ENCODE peak calls at places on chromosome 14, in six cellular contexts. A is IMR-90, O is MM.1S, C is HL-60, Z is PC-9, R is dorsolateral prefrontal cortex. J is an unnamed sample.

GRCh38 chr14:68479247-68479646 is 313.6 kb downstream of the ZFP36L1 start:
- DNase-seq in O (no peak), R (no peak), Z (peak), C (no peak), A (peak), J (no peak)

GRCh38 chr14:45089813-45090212 is 5.9 kb downstream of the PRPF39 start:
- DNase-seq in Z (no peak), O (no peak), A (peak), C (no peak), R (no peak), J (no peak)

GRCh38 chr14:85534435-85534834 is 4.5 kb downstream of the FLRT2 start:
- DNase-seq in R (peak), C (no peak), Z (no peak), O (no peak), A (peak), J (no peak)

GRCh38 chr14:61219673-61220072 is 61.5 kb downstream of the TMEM30B start:
- DNase-seq in C (no peak), Z (no peak), O (no peak), R (no peak), A (peak), J (no peak)

GRCh38 chr14:45868377-45868776 is 615.4 kb upstream of the MIS18BP1 start:
- DNase-seq in A (no peak), O (peak), R (no peak), C (no peak), Z (no peak), J (no peak)

GRCh38 chr14:86166541-86166940 is 636.6 kb downstream of the FLRT2 start:
- DNase-seq in C (no peak), A (no peak), R (no peak), Z (no peak), O (peak), J (peak)

GRCh38 chr14:68131907-68132306 is 312.3 kb downstream of the RAD51B start:
- DNase-seq in Z (no peak), A (no peak), C (no peak), O (no peak), R (no peak), J (no peak)

GRCh38 chr14:101977311-101978071 is 13.1 kb downstream of the DYNC1H1 start:
- DNase-seq in A (peak), Z (no peak), C (no peak), O (no peak), R (no peak), J (no peak)

GRCh38 chr14:54275997-54276396 is 120.8 kb upstream of the CDKN3 start:
- DNase-seq in Z (no peak), R (no peak), C (no peak), A (no peak), O (no peak), J (no peak)

GRCh38 chr14:33938131-33938949 is 12.5 kb downstream of the EGLN3 start:
- DNase-seq in Z (peak), O (no peak), A (no peak), R (peak), C (no peak), J (peak)

GRCh38 chr14:103517626-103518415 is 4.8 kb downstream of the CKB start:
- DNase-seq in C (no peak), O (no peak), R (no peak), Z (no peak), A (no peak), J (no peak)

GRCh38 chr14:100524233-100524932 is 62.8 kb downstream of the BEGAIN start:
- DNase-seq in O (no peak), A (no peak), C (no peak), R (no peak), Z (no peak), J (no peak)

GRCh38 chr14:58238252-58239247 is 6.1 kb upstream of the PSMA3 start:
- DNase-seq in Z (no peak), O (no peak), C (no peak), R (peak), A (no peak), J (no peak)
- H3K4me3 ChIP-seq in Z (no peak), O (peak), C (peak), R (peak), A (peak), J (no peak)

DNA sequence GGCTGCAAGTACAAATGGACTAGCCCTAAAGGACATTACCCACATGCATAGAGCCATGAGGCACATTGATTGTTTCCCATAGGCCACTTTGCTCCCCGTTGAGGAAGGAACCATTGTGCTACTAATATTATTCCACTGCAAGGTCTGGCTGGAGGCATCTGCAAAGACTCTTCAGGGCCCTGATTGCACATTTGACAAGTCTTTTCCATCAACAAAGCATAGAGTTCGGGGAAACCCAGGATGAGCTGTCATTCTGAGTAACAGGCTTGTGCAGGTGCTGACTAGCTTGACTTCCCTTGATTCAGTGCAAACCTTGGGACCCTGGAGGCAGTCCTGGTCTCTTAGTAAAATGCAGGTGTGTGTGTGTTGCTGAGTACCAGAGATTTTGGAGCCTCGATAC is 73.8 kb downstream of the SUSD6 start:
- DNase-seq in C (no peak), R (no peak), A (peak), O (no peak), Z (no peak), J (no peak)
- TF ChIP-seq CTCF in C (no peak), R (no peak), A (no peak), O (no peak), Z (no peak), J (no peak)

GRCh38 chr14:22549981-22550670 is 38.9 kb downstream of the DAD1 start:
- DNase-seq in O (no peak), A (peak), R (no peak), Z (no peak), C (no peak), J (no peak)
- H3K4me3 ChIP-seq in O (no peak), A (no peak), R (no peak), Z (no peak), C (no peak), J (no peak)

DNA sequence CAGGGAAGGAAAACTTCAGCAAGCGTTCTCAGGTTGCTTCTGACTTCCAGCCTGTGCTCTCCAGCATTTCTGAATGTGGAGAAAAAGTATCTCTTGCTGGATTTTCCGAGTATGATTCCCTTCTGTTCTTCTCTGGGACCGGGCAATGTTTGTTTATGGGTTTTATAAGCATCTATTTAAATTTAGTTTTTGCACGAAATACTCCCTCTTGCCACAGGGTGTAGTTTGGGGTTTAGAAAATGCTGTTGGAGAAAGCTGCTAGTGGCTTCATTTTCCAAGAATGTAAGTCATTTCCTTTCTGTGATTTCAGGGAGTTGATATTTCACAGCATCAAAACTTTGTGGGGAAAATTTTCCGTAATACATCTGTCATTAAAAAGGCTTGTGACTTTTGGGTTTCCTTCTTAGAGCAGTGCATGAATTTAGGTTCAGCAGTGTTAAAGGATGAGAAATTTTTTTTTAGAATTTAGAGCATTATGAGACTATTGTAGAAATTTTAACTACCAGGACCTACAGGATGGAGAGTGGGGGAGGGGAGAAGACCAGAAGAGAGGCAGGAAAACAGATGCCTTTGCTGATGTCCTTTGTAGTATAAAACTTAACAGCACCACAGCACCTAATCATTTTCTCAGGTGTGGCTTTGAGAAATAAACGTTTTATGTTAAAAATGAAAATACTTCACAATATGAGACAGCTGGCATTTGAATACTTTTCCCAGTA is 1.5 kb downstream of the FRMD6 start:
- DNase-seq in Z (peak), O (peak), C (no peak), A (peak), R (no peak), J (peak)
- TF ChIP-seq CTCF in Z (peak), O (peak), C (no peak), A (peak), R (peak), J (peak)

J was measured in LNCaP clone FGC.